ENCODE peak calls at places on chromosomes 11 and 22, in nine cellular contexts. W, J, P, Z, V, O, B, H and D are unnamed samples.

GRCh38 chr11:112523917-112524316 is 263.3 kb upstream of the PLET1 start:
- DNase-seq in W (no peak), J (no peak), P (no peak), Z (no peak), V (no peak), O (no peak), B (no peak), H (no peak), D (peak; percentile 19)

GRCh38 chr22:43860831-43861230 is 1.5 kb downstream of the SULT4A1 start:
- DNase-seq in W (no peak), J (no peak), P (no peak), Z (no peak), V (no peak), O (no peak), B (no peak), H (no peak), D (no peak)

GRCh38 chr11:65468874-65469333 is 29.9 kb upstream of the MALAT1 start:
- DNase-seq in W (no peak), J (no peak), P (peak; percentile 87), Z (peak; percentile 73), V (peak; percentile 86), O (peak; percentile 57), B (no peak), H (peak; percentile 76), D (peak; percentile 58)

GRCh38 chr11:111336582-111337256 is 38.4 kb downstream of the POU2AF3 start:
- DNase-seq in W (no peak), J (no peak), P (no peak), Z (no peak), V (no peak), O (peak; percentile 93), B (peak; percentile 35), H (no peak), D (peak; percentile 6)

GRCh38 chr22:48675141-48675827 is 1152.4 kb downstream of the BRD1 start:
- DNase-seq in W (no peak), J (no peak), P (no peak), Z (no peak), V (no peak), O (no peak), B (no peak), H (no peak), D (no peak)

GRCh38 chr11:67504023-67504949 is 877 bp downstream of the PITPNM1 start:
- DNase-seq in W (peak; percentile 8), J (peak; percentile 64), P (peak; percentile 7), Z (peak; percentile 98), V (no peak), O (no peak), B (peak; percentile 15), H (peak; percentile 59), D (peak; percentile 51)

GRCh38 chr11:80083561-80083960 is 642.7 kb upstream of the TENM4 start:
- DNase-seq in W (no peak), J (no peak), P (no peak), Z (no peak), V (no peak), O (no peak), B (no peak), H (no peak), D (no peak)

GRCh38 chr22:25024895-25025294 is 72.4 kb downstream of the KIAA1671 start:
- DNase-seq in W (no peak), J (no peak), P (no peak), Z (no peak), V (no peak), O (no peak), B (no peak), H (no peak), D (no peak)

GRCh38 chr11:60222141-60222540 is 20.8 kb downstream of the MS4A4E start:
- DNase-seq in W (no peak), J (no peak), P (no peak), Z (no peak), V (no peak), O (no peak), B (no peak), H (no peak), D (no peak)

GRCh38 chr22:37381489-37381888 is 45.8 kb downstream of the ELFN2 start:
- DNase-seq in W (peak; percentile 32), J (no peak), P (no peak), Z (no peak), V (no peak), O (peak; percentile 64), B (no peak), H (no peak), D (no peak)

GRCh38 chr11:47464479-47464878 is 15.5 kb upstream of the RAPSN start:
- DNase-seq in W (peak; percentile 81), J (no peak), P (no peak), Z (no peak), V (no peak), O (peak; percentile 55), B (peak; percentile 82), H (no peak), D (peak; percentile 59)